ENCODE peak calls at places on chromosomes 13 and 19, in four cellular contexts. U is left ventricle myocardium inferior, G is GM23338, M is stomach. V is an unnamed sample. For H3K27me3 and H3K36me3, the result is how much of the 10 kb centered on the place peaks cover.

GRCh38 chr13:77784531-77784930 is 87.0 kb downstream of the SLAIN1 start:
- DNase-seq in U (no peak), G (peak), M (no peak), V (peak)

GRCh38 chr19:17829855-17830566 is 8.7 kb upstream of the INSL3 start:
- DNase-seq in U (no peak), G (peak), M (no peak), V (peak)

GRCh38 chr13:30545320-30545719 is 72.4 kb upstream of the USPL1 start:
- DNase-seq in U (no peak), G (no peak), M (no peak), V (no peak)

GRCh38 chr13:50730496-50731171 is 112.9 kb downstream of the DLEU7 start:
- DNase-seq in U (no peak), G (no peak), M (no peak), V (no peak)

GRCh38 chr13:114043421-114044053 is 69.7 kb upstream of the C13orf46 start:
- DNase-seq in U (peak), G (peak), M (peak), V (peak)

GRCh38 chr13:26184791-26185250 is 37.3 kb downstream of the RNF6 start:
- DNase-seq in U (peak), G (peak), M (peak), V (peak)

GRCh38 chr19:30003862-30004261 is 61.8 kb downstream of the URI1 start:
- DNase-seq in U (no peak), G (no peak), M (no peak), V (no peak)

GRCh38 chr13:38785490-38785889 is 98.6 kb downstream of the FREM2 start:
- DNase-seq in U (no peak), G (no peak), M (no peak), V (no peak)

GRCh38 chr13:114048463-114048862 is 74.6 kb upstream of the C13orf46 start:
- DNase-seq in U (no peak), G (peak), M (no peak), V (no peak)

GRCh38 chr13:101785858-101786257 is 333.4 kb downstream of the ITGBL1 start:
- DNase-seq in U (peak), G (peak), M (no peak), V (peak)

GRCh38 chr13:42762251-42762650 is 19.1 kb upstream of the FAM216B start:
- DNase-seq in U (no peak), G (no peak), M (no peak), V (no peak)

GRCh38 chr19:17429661-17430101 is 9.8 kb downstream of the MVB12A start:
- DNase-seq in U (no peak), G (no peak), M (no peak), V (peak)

GRCh38 chr13:24709186-24709913 is 29.1 kb downstream of the ATP12A start:
- DNase-seq in U (no peak), G (peak), M (peak), V (no peak)

GRCh38 chr19:43913383-43913782 is 21.7 kb downstream of the ZNF45 start:
- DNase-seq in U (no peak), G (no peak), M (no peak), V (no peak)
- H3K4me3 ChIP-seq in U (no peak), G (no peak), M (no peak), V (no peak)

DNA sequence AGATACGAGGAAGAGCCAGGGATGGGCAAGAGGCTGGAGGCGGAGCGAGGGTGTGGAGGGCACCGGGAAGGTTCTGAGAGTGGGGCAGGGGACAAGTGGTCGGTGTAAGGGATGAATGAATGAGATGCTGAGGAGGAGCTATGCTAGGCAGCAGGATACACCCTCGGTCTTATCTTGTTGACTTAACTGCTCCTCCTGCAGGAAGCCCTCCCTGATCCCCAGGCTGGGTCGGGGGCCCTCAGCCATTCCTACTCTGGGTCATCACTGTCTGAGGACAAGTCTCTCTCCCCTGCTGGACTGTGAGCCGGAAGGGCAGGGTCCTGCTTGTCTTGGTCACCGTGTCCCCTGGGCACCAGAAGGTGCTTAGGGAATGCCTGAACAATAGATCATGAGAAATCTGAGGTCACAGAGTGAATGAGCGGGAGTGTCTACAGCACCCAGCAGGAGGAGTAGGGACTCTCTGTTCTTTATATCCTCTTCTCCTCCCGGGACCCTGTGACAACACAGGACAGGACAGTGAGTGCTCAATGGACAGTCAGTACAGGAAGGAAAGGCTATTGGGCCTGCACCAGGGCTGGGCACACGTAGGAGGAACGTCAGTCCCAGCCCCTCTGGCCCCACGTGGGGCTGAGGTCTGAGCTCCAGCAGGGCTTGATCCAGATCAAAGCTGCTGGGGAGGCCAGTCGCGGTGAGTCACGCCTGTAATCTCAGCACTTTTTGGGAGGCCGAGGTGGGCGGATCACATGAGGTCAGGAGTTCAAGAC is 6.5 kb downstream of the NKPD1 start:
- DNase-seq in U (no peak), G (no peak), M (no peak), V (no peak)
- H3K27me3 ChIP-seq in U (under half), G (under half), M (half or more), V (under half)

GRCh38 chr13:32045537-32045936 is 14.0 kb downstream of the FRY start:
- DNase-seq in U (no peak), G (no peak), M (no peak), V (no peak)
- H3K36me3 ChIP-seq in U (under half), G (under half), M (under half), V (under half)

GRCh38 chr19:55405638-55406037 is 1.9 kb downstream of the UBE2S start:
- DNase-seq in U (no peak), G (no peak), M (no peak), V (no peak)
- H3K4me3 ChIP-seq in U (no peak), G (peak), M (peak), V (peak)

GRCh38 chr19:14678199-14678598 is 3.6 kb upstream of the ADGRE3 start:
- DNase-seq in U (no peak), G (no peak), M (no peak), V (no peak)

GRCh38 chr19:14686411-14686810 is 3.4 kb upstream of the ZNF333 start:
- DNase-seq in U (no peak), G (peak), M (no peak), V (no peak)

GRCh38 chr19:14677464-14677863 is 2.8 kb upstream of the ADGRE3 start:
- DNase-seq in U (no peak), G (no peak), M (no peak), V (no peak)

GRCh38 chr19:14683439-14683838 is 6.4 kb upstream of the ZNF333 start:
- DNase-seq in U (no peak), G (no peak), M (no peak), V (no peak)

DNA sequence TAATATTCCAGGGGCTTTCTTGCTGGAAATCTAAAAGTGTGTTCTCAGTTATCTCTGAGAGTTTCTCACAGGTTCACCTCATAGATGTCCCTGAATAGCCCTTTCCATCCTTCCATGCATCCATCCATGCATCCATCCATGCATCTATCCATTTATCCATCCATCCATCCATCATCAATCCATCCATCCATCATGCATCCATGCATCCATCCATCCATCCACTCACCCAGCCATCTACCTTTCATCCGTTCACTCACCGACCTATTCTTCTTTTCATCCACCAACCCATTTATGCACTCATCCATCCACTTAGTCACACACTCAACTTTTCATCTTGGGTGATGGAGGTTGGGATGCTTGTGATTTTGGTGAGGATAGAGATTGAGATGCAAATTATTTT is 7.4 kb upstream of the ADGRE3 start:
- DNase-seq in U (no peak), G (no peak), M (no peak), V (no peak)
- H3K27me3 ChIP-seq in U (under half), G (under half), M (under half), V (under half)

GRCh38 chr19:36073121-36073876 is 18.6 kb downstream of the WDR62 start:
- DNase-seq in U (no peak), G (no peak), M (no peak), V (no peak)
- H3K36me3 ChIP-seq in U (under half), G (under half), M (under half), V (under half)

GRCh38 chr19:48450441-48450840 is 4.7 kb downstream of the GRWD1 start:
- DNase-seq in U (no peak), G (no peak), M (no peak), V (peak)

GRCh38 chr19:48446579-48446978 is 796 bp downstream of the GRWD1 start:
- DNase-seq in U (no peak), G (no peak), M (no peak), V (no peak)

GRCh38 chr19:48450863-48451262 is 4.5 kb upstream of the KCNJ14 start:
- DNase-seq in U (no peak), G (no peak), M (no peak), V (peak)

GRCh38 chr19:48445606-48446481 is at the start of gene GRWD1:
- DNase-seq in U (peak), G (peak), M (peak), V (peak)

DNA sequence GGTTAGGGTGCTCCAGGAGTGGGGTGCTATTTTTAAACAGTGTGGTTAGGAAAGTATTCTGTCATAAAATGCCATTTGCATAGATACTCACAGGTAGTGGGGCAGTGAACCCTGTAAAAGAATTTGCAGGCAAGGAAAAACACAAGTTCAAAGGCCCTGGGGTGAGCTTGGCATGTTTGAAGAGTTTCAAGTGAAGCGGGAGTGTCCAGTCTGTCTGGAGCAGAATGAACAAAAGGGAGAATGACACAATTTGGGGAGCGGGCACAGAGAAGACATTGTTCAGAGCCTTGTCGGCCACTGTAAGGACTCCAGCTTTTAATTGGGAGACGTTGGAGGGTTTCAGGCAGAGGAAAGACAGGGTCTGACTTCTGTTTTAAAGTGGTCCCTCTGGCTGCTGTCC is 2.8 kb downstream of the GRWD1 start:
- DNase-seq in U (no peak), G (no peak), M (no peak), V (no peak)
- H3K4me3 ChIP-seq in U (no peak), G (no peak), M (no peak), V (no peak)

V was measured in H7.